ENCODE peak calls at places on chromosomes 5 and 9, in seven cellular contexts. R is IMR-90, Z is K562, S is A549, N is HCT116, X is GM12878, A is HepG2. V is an unnamed sample.
A peak's percentile ranks its signal among the peaks of the same experiment; 100 is the strongest.

GRCh38 chr9:70924380-70924779 is 197.0 kb downstream of the TRPM3 start:
- DNase-seq in Z (no peak), X (no peak), R (peak; percentile 65), N (no peak), A (no peak), S (no peak), V (no peak)

GRCh38 chr5:4879693-4880303 is 260.3 kb upstream of the ADAMTS16 start:
- DNase-seq in X (no peak), Z (peak; percentile 81), A (peak; percentile 44), N (peak; percentile 39), R (peak; percentile 47), S (peak; percentile 72), V (peak; percentile 97)

GRCh38 chr9:91800473-91800872 is 149.6 kb downstream of the ROR2 start:
- DNase-seq in N (no peak), X (no peak), R (no peak), S (no peak), Z (no peak), A (no peak), V (no peak)

GRCh38 chr5:107502711-107503110 is 168.0 kb downstream of the EFNA5 start:
- DNase-seq in R (no peak), Z (no peak), X (no peak), A (no peak), S (no peak), N (no peak), V (no peak)

GRCh38 chr5:56734066-56734766 is 81.1 kb upstream of the MAP3K1 start:
- DNase-seq in R (no peak), X (no peak), Z (no peak), A (no peak), N (no peak), S (no peak), V (no peak)

GRCh38 chr5:163189023-163189553 is 248.3 kb upstream of the CCNG1 start:
- DNase-seq in S (no peak), R (no peak), N (no peak), Z (no peak), A (no peak), X (no peak), V (no peak)

GRCh38 chr5:98698359-98698758 is 75.1 kb upstream of the RGMB start:
- DNase-seq in Z (no peak), A (no peak), R (peak; percentile 49), N (no peak), X (no peak), S (no peak), V (no peak)

GRCh38 chr5:138706655-138707480 is 46.4 kb upstream of the CTNNA1 start:
- DNase-seq in X (no peak), R (peak; percentile 89), Z (no peak), A (no peak), N (no peak), S (peak; percentile 35), V (no peak)

GRCh38 chr9:88722753-88723152 is 187.8 kb downstream of the NXNL2 start:
- DNase-seq in Z (no peak), A (no peak), R (peak; percentile 26), S (peak; percentile 53), X (no peak), N (no peak), V (no peak)

GRCh38 chr9:124934290-124934689 is 6.6 kb downstream of the GOLGA1 start:
- DNase-seq in Z (no peak), S (no peak), A (no peak), N (no peak), R (peak; percentile 73), X (peak; percentile 21), V (no peak)

GRCh38 chr9:129597355-129598088 is 23.4 kb downstream of the C9orf50 start:
- DNase-seq in Z (no peak), A (peak; percentile 93), N (peak; percentile 86), X (no peak), S (peak; percentile 78), R (peak; percentile 65), V (peak; percentile 76)

GRCh38 chr9:129889461-129889935 is 54.2 kb downstream of the USP20 start:
- DNase-seq in Z (no peak), S (no peak), R (no peak), N (no peak), X (no peak), A (no peak), V (no peak)

GRCh38 chr9:34446468-34446891 is 11.9 kb downstream of the FAM219A start:
- DNase-seq in Z (no peak), R (peak; percentile 69), S (no peak), N (no peak), X (no peak), A (no peak), V (no peak)

GRCh38 chr5:82635561-82636288 is 357.6 kb upstream of the RPS23 start:
- DNase-seq in X (no peak), R (peak; percentile 86), S (peak; percentile 89), Z (no peak), N (peak; percentile 13), A (peak; percentile 98), V (no peak)

GRCh38 chr5:126971455-126972019 is 58.8 kb downstream of the MARCHF3 start:
- DNase-seq in Z (peak; percentile 66), S (no peak), N (no peak), A (no peak), R (no peak), X (no peak), V (no peak)

GRCh38 chr5:173642191-173642816 is 25.9 kb upstream of the BOD1 start:
- DNase-seq in R (no peak), A (no peak), S (no peak), N (no peak), Z (no peak), X (no peak), V (no peak)

GRCh38 chr9:126503333-126504085 is 110.2 kb upstream of the LMX1B start:
- DNase-seq in Z (no peak), R (peak; percentile 51), A (no peak), N (no peak), S (no peak), X (no peak), V (no peak)

GRCh38 chr9:4491621-4491975 is 1.3 kb downstream of the SLC1A1 start:
- DNase-seq in X (no peak), S (no peak), N (no peak), Z (no peak), R (no peak), A (no peak), V (peak; percentile 67)

GRCh38 chr9:68637020-68637419 is 68.0 kb upstream of the PIP5K1B start:
- DNase-seq in R (no peak), N (no peak), A (no peak), Z (no peak), X (no peak), S (no peak), V (no peak)

GRCh38 chr5:124371121-124371706 is 375.2 kb downstream of the ZNF608 start:
- DNase-seq in R (peak; percentile 4), Z (no peak), S (no peak), N (no peak), A (no peak), X (no peak), V (no peak)

GRCh38 chr5:133761606-133762005 is 149.3 kb upstream of the FSTL4 start:
- DNase-seq in A (no peak), X (no peak), Z (no peak), S (no peak), R (no peak), N (no peak), V (no peak)

GRCh38 chr9:69190086-69190865 is 16.2 kb downstream of the TJP2 start:
- DNase-seq in S (no peak), Z (no peak), R (no peak), N (no peak), A (peak; percentile 90), X (no peak), V (no peak)

GRCh38 chr5:176812269-176813259 is 2.2 kb downstream of the UNC5A start:
- DNase-seq in S (peak; percentile 49), R (no peak), X (no peak), A (peak; percentile 39), Z (peak; percentile 61), N (no peak), V (no peak)

GRCh38 chr9:78234810-78235209 is 1.1 kb upstream of the CEP78 start:
- DNase-seq in X (no peak), Z (no peak), A (no peak), N (no peak), R (peak; percentile 39), S (no peak), V (no peak)

DNA sequence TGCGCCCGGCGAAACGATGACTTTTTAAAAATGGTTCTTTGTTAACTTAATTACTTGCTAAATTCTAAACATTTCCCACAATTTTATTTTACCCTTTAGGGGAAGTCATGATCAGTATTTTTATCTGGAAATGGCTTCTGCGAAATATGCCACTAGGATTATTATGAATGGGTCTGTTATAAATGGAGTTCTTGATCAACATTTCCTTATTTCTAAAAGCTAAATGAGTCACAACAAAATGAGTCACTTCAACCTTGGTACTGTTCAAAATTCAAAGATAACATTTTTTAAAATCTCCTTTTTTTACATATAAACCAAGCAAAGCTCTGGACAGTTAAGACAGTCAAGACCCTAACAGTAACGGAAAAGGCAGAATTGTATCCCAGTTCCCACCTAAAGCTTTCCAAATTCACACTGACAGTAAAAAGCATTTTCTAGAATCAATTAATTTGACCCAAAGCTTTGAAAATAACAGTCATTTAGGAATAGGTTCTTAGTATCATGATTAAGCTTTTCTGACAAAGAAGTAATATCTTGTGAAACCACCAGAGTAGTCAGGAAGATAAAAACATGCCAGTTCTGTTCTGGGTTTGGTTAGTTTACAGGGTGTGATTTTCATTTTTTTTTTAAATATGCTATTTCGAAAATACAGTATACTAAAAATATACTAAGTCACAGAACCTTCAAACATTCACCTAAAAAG is 81.7 kb downstream of the LHFPL2 start:
- DNase-seq in S (no peak), N (no peak), X (no peak), Z (no peak), R (peak; percentile 61), A (no peak), V (no peak)
- TF ChIP-seq CEBPB in S (no peak), N (no peak), X (no peak), Z (no peak), R (no peak), A (no peak), V (no peak)

GRCh38 chr5:22901885-22902284 is 48.7 kb upstream of the CDH12 start:
- DNase-seq in X (no peak), A (no peak), N (no peak), Z (no peak), S (no peak), R (no peak), V (no peak)
- TF ChIP-seq CEBPB in X (no peak), A (no peak), N (no peak), Z (no peak), S (no peak), R (no peak), V (no peak)

DNA sequence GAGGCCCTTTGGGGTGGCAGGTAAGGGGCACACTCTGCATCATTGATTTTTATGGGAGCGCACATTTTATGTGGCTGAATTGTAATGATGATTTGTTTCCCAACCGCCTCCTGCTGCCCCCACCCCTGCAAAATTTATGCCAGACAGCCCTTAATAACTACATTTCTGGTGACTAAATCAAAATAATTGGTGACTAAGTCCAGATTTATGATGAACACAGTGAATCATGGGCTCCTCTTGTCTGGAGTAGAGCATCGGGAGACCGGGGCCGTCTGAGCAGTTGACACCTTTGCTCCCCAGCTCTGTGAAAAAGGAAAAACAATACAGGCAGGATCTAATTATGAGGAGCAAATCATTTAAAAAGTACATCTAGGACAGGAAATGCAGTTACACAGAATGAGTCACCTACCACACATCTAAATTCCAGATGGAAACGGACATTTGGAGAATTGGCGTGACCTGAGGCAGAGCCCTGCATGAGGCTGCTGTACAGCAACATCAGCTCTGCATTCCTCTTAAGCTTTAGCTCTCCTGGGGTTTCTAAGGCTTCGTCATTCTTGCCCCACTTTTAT is 58.9 kb downstream of the DOCK2 start:
- DNase-seq in N (peak; percentile 22), A (no peak), S (peak; percentile 86), X (no peak), R (peak; percentile 98), Z (no peak), V (no peak)
- TF ChIP-seq CEBPB in N (no peak), A (no peak), S (no peak), X (no peak), R (peak; percentile 75), Z (no peak), V (no peak)

GRCh38 chr9:131323629-131324028 is 34.1 kb downstream of the PLPP7 start:
- DNase-seq in N (no peak), A (peak; percentile 54), Z (peak; percentile 10), R (no peak), X (no peak), S (no peak), V (no peak)
- TF ChIP-seq CEBPB in N (no peak), A (no peak), Z (no peak), R (no peak), X (no peak), S (no peak), V (no peak)